ENCODE peak calls at places on chromosomes 4 and X, in eight cellular contexts. D is brain microvascular endothelial cell, I is AG04449, F is testis, W is fibroblast of lung, P is MG63, A is suprapubic skin, E is colonic mucosa. K is an unnamed sample.
A peak's percentile ranks its signal among the peaks of the same experiment; 100 is the strongest.

GRCh38 chrX:155334486-155335316 is at the start of gene CLIC2:
- DNase-seq in D (peak; percentile 12), I (peak; percentile 21), F (peak; percentile 22), W (peak; percentile 84), P (peak; percentile 85), A (no peak), E (peak; percentile 26), K (peak; percentile 74)

GRCh38 chr4:10096976-10097330 is 19.6 kb downstream of the WDR1 start:
- DNase-seq in D (no peak), I (no peak), F (no peak), W (no peak), P (peak; percentile 31), A (no peak), E (no peak), K (no peak)

GRCh38 chr4:59597536-59598232 is 1602.4 kb upstream of the ADGRL3 start:
- DNase-seq in D (no peak), I (no peak), F (no peak), W (no peak), P (no peak), A (no peak), E (no peak), K (peak; percentile 1)

GRCh38 chrX:45001038-45001437 is 128.1 kb downstream of the KDM6A start:
- DNase-seq in D (no peak), I (no peak), F (no peak), W (no peak), P (no peak), A (no peak), E (no peak), K (no peak)

GRCh38 chr4:5572114-5572513 is 136.2 kb downstream of the EVC2 start:
- DNase-seq in D (no peak), I (no peak), F (no peak), W (no peak), P (no peak), A (no peak), E (no peak), K (peak; percentile 71)

GRCh38 chrX:110418857-110419249 is 60.2 kb downstream of the RTL9 start:
- DNase-seq in D (peak; percentile 18), I (no peak), F (no peak), W (peak; percentile 95), P (peak; percentile 49), A (no peak), E (no peak), K (peak; percentile 55)

GRCh38 chr4:40059362-40059761 is 2.7 kb downstream of the N4BP2 start:
- DNase-seq in D (no peak), I (no peak), F (no peak), W (no peak), P (no peak), A (no peak), E (no peak), K (no peak)

GRCh38 chrX:150270622-150271021 is 92.5 kb upstream of the MAMLD1 start:
- DNase-seq in D (no peak), I (no peak), F (no peak), W (no peak), P (no peak), A (no peak), E (no peak), K (no peak)

GRCh38 chrX:24093746-24094145 is 39.0 kb downstream of the EIF2S3 start:
- DNase-seq in D (no peak), I (no peak), F (no peak), W (no peak), P (no peak), A (no peak), E (no peak), K (no peak)

GRCh38 chr4:187276786-187277408 is 553.2 kb upstream of the FAT1 start:
- DNase-seq in D (peak; percentile 57), I (no peak), F (no peak), W (peak; percentile 74), P (peak; percentile 7), A (no peak), E (no peak), K (peak; percentile 33)

GRCh38 chrX:46236411-46236810 is 308.8 kb downstream of the ZNF674 start:
- DNase-seq in D (no peak), I (no peak), F (no peak), W (no peak), P (no peak), A (no peak), E (no peak), K (no peak)

GRCh38 chrX:155718964-155719586 is 106.3 kb upstream of the TMLHE start:
- DNase-seq in D (peak; percentile 1), I (no peak), F (peak; percentile 56), W (no peak), P (no peak), A (no peak), E (no peak), K (no peak)

GRCh38 chrX:40152173-40152705 is 54.5 kb upstream of the BCOR start:
- DNase-seq in D (no peak), I (no peak), F (no peak), W (no peak), P (no peak), A (no peak), E (peak; percentile 54), K (no peak)

GRCh38 chr4:181757921-181758320 is 485.3 kb upstream of the TENM3 start:
- DNase-seq in D (no peak), I (no peak), F (no peak), W (no peak), P (no peak), A (no peak), E (no peak), K (no peak)

GRCh38 chr4:12576409-12576808 is 907.7 kb downstream of the RAB28 start:
- DNase-seq in D (no peak), I (no peak), F (no peak), W (no peak), P (no peak), A (no peak), E (no peak), K (no peak)
- H3K4me3 ChIP-seq in D (no peak overlapping the region), I (no peak overlapping the region), F (no peak overlapping the region), W (no peak overlapping the region), P (no peak overlapping the region), A (no peak overlapping the region), E (no peak overlapping the region), K (no peak overlapping the region)

GRCh38 chrX:131763674-131764073 is 219.8 kb downstream of the OR13H1 start:
- DNase-seq in D (peak; percentile 61), I (no peak), F (no peak), W (no peak), P (no peak), A (no peak), E (peak; percentile 89), K (no peak)
- H3K4me3 ChIP-seq in D (peak overlapping the region; percentile 40), I (no peak overlapping the region), F (no peak overlapping the region), W (no peak overlapping the region), P (no peak overlapping the region), A (no peak overlapping the region), E (peak overlapping the region; percentile 33), K (no peak overlapping the region)

DNA sequence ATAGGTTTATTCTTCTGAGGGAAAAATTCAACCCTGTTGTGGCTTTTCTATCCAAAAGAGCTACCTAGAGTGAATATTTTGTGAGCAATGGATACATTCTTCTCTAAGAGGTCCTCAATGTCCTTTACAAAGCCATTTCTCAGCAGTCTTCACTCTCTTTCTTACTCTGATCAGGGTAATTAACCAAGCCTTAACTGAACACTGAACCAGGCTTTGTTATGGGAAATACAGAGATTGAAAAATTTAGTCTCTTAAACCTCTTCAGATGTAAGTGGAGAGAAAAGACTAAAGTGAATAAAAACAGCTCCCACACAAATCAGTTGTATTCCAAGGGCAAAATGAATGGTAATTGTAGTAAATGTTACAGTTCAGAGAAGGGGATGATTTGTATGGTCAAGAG is 353.5 kb downstream of the CHIC1 start:
- DNase-seq in D (no peak), I (no peak), F (no peak), W (no peak), P (no peak), A (no peak), E (no peak), K (no peak)
- H3K4me3 ChIP-seq in D (no peak overlapping the region), I (no peak overlapping the region), F (no peak overlapping the region), W (no peak overlapping the region), P (no peak overlapping the region), A (no peak overlapping the region), E (no peak overlapping the region), K (no peak overlapping the region)

GRCh38 chr4:72843466-72843865 is 226.1 kb downstream of the COX18 start:
- DNase-seq in D (peak; percentile 14), I (no peak), F (no peak), W (no peak), P (no peak), A (no peak), E (no peak), K (no peak)

GRCh38 chr4:72842323-72842722 is 227.2 kb downstream of the COX18 start:
- DNase-seq in D (peak; percentile 22), I (no peak), F (no peak), W (no peak), P (no peak), A (no peak), E (no peak), K (peak; percentile 45)

DNA sequence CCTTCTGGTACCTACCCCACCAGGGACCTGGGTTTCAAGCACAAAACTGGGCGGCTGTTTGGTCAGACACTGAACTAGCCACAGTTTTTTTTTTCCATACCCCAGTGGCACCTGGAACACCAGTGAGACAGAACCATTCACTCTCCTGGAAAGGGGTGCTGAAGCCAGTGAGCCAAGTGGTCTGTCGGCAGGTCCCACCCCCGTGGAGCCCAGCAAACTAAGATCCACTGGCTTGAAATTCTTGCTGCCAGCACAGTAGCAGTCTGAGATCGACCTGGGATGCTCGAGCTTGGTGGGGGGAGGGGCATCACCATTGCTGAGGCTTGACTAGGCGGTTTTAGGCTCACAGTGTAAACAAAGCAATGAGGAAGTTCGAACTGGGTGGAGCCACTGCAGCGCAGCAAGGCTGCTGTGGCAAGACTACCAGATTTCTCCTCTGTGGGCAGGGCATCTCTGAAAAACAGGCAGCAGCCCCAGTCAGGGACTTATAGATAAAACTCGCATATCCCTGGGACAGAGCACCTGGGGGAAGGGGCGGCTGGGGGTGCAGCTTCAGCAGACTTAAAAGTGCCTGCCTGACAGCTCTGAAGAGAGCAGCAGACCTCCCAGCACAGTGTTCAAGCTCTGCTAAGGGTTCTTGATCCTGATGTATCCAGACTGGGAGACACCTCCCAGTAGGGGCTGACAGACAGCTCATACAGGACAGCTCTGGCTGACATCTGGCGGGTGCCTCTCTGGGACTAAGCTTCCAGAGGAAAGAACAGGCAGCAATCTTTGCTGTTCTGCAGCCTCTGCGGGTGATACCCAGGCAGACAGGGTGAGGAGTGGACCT is 223.0 kb downstream of the COX18 start:
- DNase-seq in D (peak; percentile 34), I (no peak), F (no peak), W (no peak), P (no peak), A (no peak), E (peak; percentile 23), K (peak; percentile 54)
- H3K4me3 ChIP-seq in D (no peak overlapping the region), I (no peak overlapping the region), F (no peak overlapping the region), W (no peak overlapping the region), P (no peak overlapping the region), A (no peak overlapping the region), E (no peak overlapping the region), K (no peak overlapping the region)

GRCh38 chr4:44446801-44447562 is 1.6 kb downstream of the KCTD8 start:
- DNase-seq in D (no peak), I (no peak), F (no peak), W (no peak), P (no peak), A (no peak), E (peak; percentile 16), K (no peak)
- H3K4me3 ChIP-seq in D (peak overlapping the region; percentile 44), I (no peak overlapping the region), F (peak overlapping the region; percentile 67), W (no peak overlapping the region), P (no peak overlapping the region), A (peak overlapping the region; percentile 63), E (peak overlapping the region; percentile 52), K (peak overlapping the region; percentile 55)

K was measured in cardiac fibroblast.